ENCODE peak calls at places on chromosomes 13 and 19, in eight cellular contexts. I, H, U, O, V, T, M and D are unnamed samples. For H3K4me1, the result is how much of the 10 kb centered on the place peaks cover.

GRCh38 chr19:55304279-55304978 is 20.6 kb downstream of the BRSK1 start:
- DNase-seq in O (no peak), I (no peak), M (no peak), T (peak), U (peak), H (no peak), V (peak), D (no peak)

GRCh38 chr19:30305346-30306060 is 66.7 kb upstream of the ZNF536 start:
- DNase-seq in O (no peak), U (no peak), M (no peak), H (no peak), I (no peak), V (no peak), T (no peak), D (no peak)

GRCh38 chr19:56398809-56399208 is 5.3 kb upstream of the ZNF583 start:
- DNase-seq in H (no peak), T (no peak), M (no peak), O (no peak), I (no peak), U (no peak), V (no peak), D (no peak)

GRCh38 chr19:51470966-51471365 is 7.4 kb upstream of the CEACAM18 start:
- DNase-seq in M (no peak), U (peak), H (no peak), I (no peak), V (no peak), T (no peak), O (no peak), D (no peak)

GRCh38 chr19:16661480-16662034 is 618 bp downstream of the TMEM38A start:
- DNase-seq in T (peak), V (peak), M (peak), U (peak), H (peak), I (peak), O (no peak), D (no peak)

GRCh38 chr13:107866007-107866665 is 349.2 kb downstream of the LIG4 start:
- DNase-seq in O (no peak), U (no peak), I (no peak), V (peak), H (no peak), M (no peak), T (no peak), D (no peak)

GRCh38 chr19:46875234-46875633 is 14.4 kb downstream of the ARHGAP35 start:
- DNase-seq in M (no peak), O (no peak), H (no peak), U (no peak), T (no peak), V (no peak), I (no peak), D (no peak)

GRCh38 chr19:17526922-17527321 is 15.5 kb downstream of the PGLS start:
- DNase-seq in V (no peak), I (no peak), M (no peak), U (peak), T (no peak), H (no peak), O (no peak), D (no peak)

GRCh38 chr13:97341135-97341534 is 92.8 kb upstream of the RAP2A start:
- DNase-seq in O (no peak), M (no peak), H (no peak), U (no peak), V (no peak), T (no peak), I (no peak), D (no peak)

GRCh38 chr13:23510544-23510916 is 59.7 kb upstream of the TNFRSF19 start:
- DNase-seq in V (no peak), I (no peak), T (no peak), H (no peak), M (no peak), U (no peak), O (no peak), D (no peak)

GRCh38 chr13:40061466-40062450 is 406.3 kb downstream of the COG6 start:
- DNase-seq in I (no peak), T (no peak), U (no peak), V (peak), H (no peak), M (no peak), O (no peak), D (no peak)

GRCh38 chr13:40063743-40064142 is 408.3 kb downstream of the COG6 start:
- DNase-seq in T (no peak), H (no peak), U (no peak), I (no peak), V (peak), M (no peak), O (no peak), D (no peak)

GRCh38 chr13:40063278-40063698 is 407.8 kb downstream of the COG6 start:
- DNase-seq in T (no peak), H (no peak), V (peak), O (no peak), M (no peak), U (no peak), I (no peak), D (no peak)

GRCh38 chr13:40064723-40065122 is 409.3 kb downstream of the COG6 start:
- DNase-seq in U (no peak), M (no peak), I (no peak), H (no peak), O (no peak), V (no peak), T (no peak), D (no peak)

GRCh38 chr13:40064154-40064713 is 408.8 kb downstream of the COG6 start:
- DNase-seq in O (no peak), V (no peak), U (no peak), I (no peak), T (no peak), H (no peak), M (no peak), D (no peak)
- H3K4me1 ChIP-seq in O (under half), V (half or more), U (under half), I (under half), T (under half), H (under half), M (under half), D (under half)

DNA sequence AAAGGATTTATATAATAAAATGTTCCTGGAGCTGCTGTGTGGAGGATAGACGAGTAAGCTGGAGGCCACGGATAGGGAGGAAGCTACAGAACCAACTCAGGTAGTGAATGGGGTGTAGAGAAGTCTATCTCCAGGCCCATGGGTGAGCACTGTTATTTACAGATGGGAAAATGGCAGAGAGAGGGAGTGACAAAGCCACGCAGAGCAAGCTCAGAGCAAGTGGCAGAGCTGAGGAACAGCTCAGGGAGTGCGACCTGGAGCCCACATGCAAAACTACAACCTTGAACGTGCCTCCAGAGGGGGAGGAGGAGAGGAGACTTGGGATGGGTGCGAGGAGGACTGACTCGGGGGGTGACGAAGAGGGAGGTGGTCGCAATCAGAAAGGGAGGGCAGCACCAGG is 13.4 kb upstream of the RSPH6A start:
- DNase-seq in M (no peak), I (no peak), V (no peak), O (no peak), U (no peak), H (no peak), T (no peak), D (no peak)
- H3K4me1 ChIP-seq in M (under half), I (under half), V (under half), O (under half), U (under half), H (under half), T (under half), D (under half)

GRCh38 chr13:113979791-113980471 is 6.1 kb upstream of the C13orf46 start:
- DNase-seq in T (no peak), U (peak), I (no peak), H (no peak), V (no peak), O (no peak), M (peak), D (peak)
- H3K4me1 ChIP-seq in T (under half), U (under half), I (under half), H (under half), V (under half), O (under half), M (under half), D (under half)

GRCh38 chr19:4371898-4372629 is 28.3 kb downstream of the SH3GL1 start:
- DNase-seq in T (no peak), O (no peak), M (no peak), V (no peak), I (no peak), U (no peak), H (no peak), D (no peak)

GRCh38 chr19:4372630-4373367 is 27.5 kb downstream of the SH3GL1 start:
- DNase-seq in V (no peak), H (no peak), M (no peak), U (no peak), T (no peak), O (no peak), I (no peak), D (no peak)

GRCh38 chr19:4374451-4375163 is 25.7 kb downstream of the SH3GL1 start:
- DNase-seq in T (no peak), H (peak), I (peak), V (peak), U (peak), O (no peak), M (peak), D (no peak)

GRCh38 chr19:4375164-4375619 is 25.2 kb downstream of the SH3GL1 start:
- DNase-seq in U (peak), M (no peak), V (peak), H (no peak), I (peak), T (no peak), O (no peak), D (no peak)

GRCh38 chr19:4373601-4374441 is 26.5 kb downstream of the SH3GL1 start:
- DNase-seq in V (no peak), I (no peak), U (no peak), M (peak), O (no peak), H (peak), T (no peak), D (no peak)
- H3K4me1 ChIP-seq in V (half or more), I (under half), U (half or more), M (half or more), O (half or more), H (half or more), T (half or more), D (half or more)

DNA sequence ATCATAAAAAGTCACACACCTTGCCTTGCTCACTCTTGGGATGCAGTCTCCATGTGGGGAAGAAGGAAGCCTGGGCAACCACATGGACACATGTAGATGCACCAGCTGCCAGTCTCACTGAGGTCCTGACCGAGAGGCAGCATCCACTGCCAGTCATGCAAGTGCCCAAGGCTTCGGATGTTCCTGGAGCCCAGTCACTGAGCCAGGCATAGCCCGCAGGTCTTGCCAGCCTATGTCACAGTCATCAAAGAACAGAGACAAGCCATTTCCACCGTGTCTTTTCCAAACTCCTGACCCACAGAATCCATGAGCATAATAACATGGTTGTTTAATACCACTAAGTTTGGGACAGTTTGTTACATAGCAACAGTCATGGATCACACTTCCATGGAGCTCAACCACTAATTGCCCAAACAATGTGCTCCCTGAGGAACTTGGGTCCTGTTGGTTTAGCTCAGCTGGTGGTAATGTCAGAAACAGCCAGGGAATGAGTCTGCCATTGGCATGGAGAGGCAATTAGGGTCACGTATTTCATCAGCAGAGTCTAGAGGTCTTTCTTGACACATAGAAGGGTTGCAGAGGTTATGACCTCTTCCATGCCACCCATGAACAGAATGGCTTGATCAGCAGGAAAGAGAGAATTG is 21.5 kb downstream of the STARD13 start:
- DNase-seq in H (no peak), O (no peak), V (no peak), T (no peak), I (no peak), M (no peak), U (no peak), D (no peak)
- H3K4me1 ChIP-seq in H (half or more), O (under half), V (half or more), T (under half), I (under half), M (half or more), U (under half), D (under half)

DNA sequence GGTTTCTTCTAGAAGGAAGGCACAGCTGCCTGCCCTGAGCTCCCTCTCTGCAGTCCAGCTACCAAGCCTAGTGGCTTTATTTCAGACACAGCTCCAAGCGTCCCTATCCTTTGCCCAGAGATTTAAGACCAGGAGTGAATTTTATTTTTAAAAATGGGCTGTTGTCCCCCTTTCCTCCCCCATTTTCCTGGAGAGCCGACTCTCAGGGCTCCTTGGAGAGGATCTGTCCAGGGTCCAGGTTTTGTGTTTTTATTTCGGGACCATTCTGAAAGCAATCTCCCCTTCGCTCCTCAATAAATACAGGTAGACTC is 4.4 kb downstream of the SERTAD1 start:
- DNase-seq in I (no peak), U (no peak), V (no peak), H (no peak), O (no peak), T (peak), M (no peak), D (no peak)
- H3K4me1 ChIP-seq in I (under half), U (under half), V (under half), H (under half), O (under half), T (under half), M (half or more), D (under half)

GRCh38 chr19:33390120-33390907 is 16.8 kb downstream of the CEBPG start:
- DNase-seq in U (peak), T (no peak), H (peak), I (peak), O (no peak), M (peak), V (peak), D (no peak)
- H3K4me1 ChIP-seq in U (under half), T (under half), H (half or more), I (under half), O (under half), M (half or more), V (half or more), D (under half)

DNA sequence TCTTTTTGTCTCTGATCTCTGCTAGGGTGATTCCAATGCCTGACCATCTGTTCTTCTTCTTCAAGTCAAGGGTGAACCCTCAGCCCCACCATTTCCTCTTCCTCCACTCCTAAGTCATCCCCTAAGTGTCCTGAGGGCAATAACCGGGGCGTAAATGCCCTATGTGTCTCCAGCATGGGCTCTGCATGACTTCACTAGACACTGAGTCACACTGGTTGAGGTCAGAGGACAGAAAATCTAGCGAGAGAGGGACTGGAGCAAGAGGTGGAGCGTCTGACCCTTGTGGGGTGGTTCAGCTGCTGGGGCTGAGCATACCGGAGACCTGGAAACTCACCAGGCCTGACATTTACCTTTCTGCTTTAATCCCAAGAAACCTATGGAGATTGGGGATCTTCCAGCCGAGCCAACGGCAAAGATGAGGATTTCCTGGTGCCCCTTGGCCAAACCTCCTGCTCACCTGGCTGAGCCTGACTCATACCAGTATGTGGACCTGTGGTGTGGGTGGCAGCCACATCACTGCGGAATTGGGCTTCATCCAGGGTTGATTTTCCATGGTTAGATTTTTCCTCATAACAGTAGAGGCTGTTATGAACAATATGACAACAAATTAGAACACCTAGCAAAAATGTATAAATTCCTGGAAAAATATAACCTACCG is 26.9 kb downstream of the SCGB2B2 start:
- DNase-seq in M (no peak), I (no peak), O (no peak), V (no peak), T (no peak), H (no peak), U (no peak), D (no peak)
- H3K4me1 ChIP-seq in M (under half), I (under half), O (under half), V (under half), T (under half), H (under half), U (under half), D (under half)

GRCh38 chr19:5857203-5858081 is 6.2 kb upstream of the FUT3 start:
- DNase-seq in H (no peak), U (no peak), I (no peak), V (no peak), O (no peak), T (no peak), M (no peak), D (no peak)
- H3K4me1 ChIP-seq in H (under half), U (under half), I (under half), V (under half), O (under half), T (under half), M (under half), D (under half)